ENCODE peak calls at places on chromosome 3, in six cellular contexts. One of them, this sample, is unnamed.
A peak's percentile ranks its signal among the peaks of the same experiment; 100 is the strongest.

GRCh38 chr3:63029326-63029725 is 154.1 kb upstream of the CADPS start:
- DNase-seq in fibroblast of lung: no peak
- DNase-seq in A549: no peak
- DNase-seq in coronary artery: no peak
- DNase-seq in K562: no peak
- DNase-seq in fibroblast of pulmonary artery: no peak
- DNase-seq in this sample: no peak

GRCh38 chr3:10396931-10397330 is 76.0 kb upstream of the SEC13 start:
- DNase-seq in fibroblast of lung: no peak
- DNase-seq in A549: no peak
- DNase-seq in coronary artery: no peak
- DNase-seq in K562: no peak
- DNase-seq in fibroblast of pulmonary artery: no peak
- DNase-seq in this sample: no peak

GRCh38 chr3:140077406-140077805 is 142.4 kb downstream of the CLSTN2 start:
- DNase-seq in fibroblast of lung: no peak
- DNase-seq in A549: no peak
- DNase-seq in coronary artery: no peak
- DNase-seq in K562: no peak
- DNase-seq in fibroblast of pulmonary artery: no peak
- DNase-seq in this sample: no peak

GRCh38 chr3:134446800-134447199 is 39.0 kb downstream of the ANAPC13 start:
- DNase-seq in fibroblast of lung: peak; percentile 79
- DNase-seq in A549: no peak
- DNase-seq in coronary artery: no peak
- DNase-seq in K562: no peak
- DNase-seq in fibroblast of pulmonary artery: peak; percentile 59
- DNase-seq in this sample: no peak

GRCh38 chr3:122964844-122965243 is 62.7 kb downstream of the SEMA5B start:
- DNase-seq in fibroblast of lung: no peak
- DNase-seq in A549: no peak
- DNase-seq in coronary artery: no peak
- DNase-seq in K562: no peak
- DNase-seq in fibroblast of pulmonary artery: no peak
- DNase-seq in this sample: no peak

GRCh38 chr3:197367081-197367780 is 68.8 kb upstream of the DLG1 start:
- DNase-seq in fibroblast of lung: peak; percentile 97
- DNase-seq in A549: peak; percentile 19
- DNase-seq in coronary artery: peak; percentile 62
- DNase-seq in K562: no peak
- DNase-seq in fibroblast of pulmonary artery: no peak
- DNase-seq in this sample: no peak

GRCh38 chr3:2706144-2706835 is 403.9 kb downstream of the IL5RA start:
- DNase-seq in fibroblast of lung: no peak
- DNase-seq in A549: no peak
- DNase-seq in coronary artery: no peak
- DNase-seq in K562: no peak
- DNase-seq in fibroblast of pulmonary artery: no peak
- DNase-seq in this sample: no peak

GRCh38 chr3:9028134-9028533 is 64.9 kb upstream of the RAD18 start:
- DNase-seq in fibroblast of lung: peak; percentile 77
- DNase-seq in A549: no peak
- DNase-seq in coronary artery: peak; percentile 83
- DNase-seq in K562: no peak
- DNase-seq in fibroblast of pulmonary artery: peak; percentile 86
- DNase-seq in this sample: peak; percentile 25

GRCh38 chr3:123105201-123106189 is 38.7 kb downstream of the PDIA5 start:
- DNase-seq in fibroblast of lung: no peak
- DNase-seq in A549: no peak
- DNase-seq in coronary artery: no peak
- DNase-seq in K562: no peak
- DNase-seq in fibroblast of pulmonary artery: no peak
- DNase-seq in this sample: no peak

GRCh38 chr3:60190073-60190472 is 1061.2 kb downstream of the FHIT start:
- DNase-seq in fibroblast of lung: peak; percentile 10
- DNase-seq in A549: no peak
- DNase-seq in coronary artery: no peak
- DNase-seq in K562: no peak
- DNase-seq in fibroblast of pulmonary artery: no peak
- DNase-seq in this sample: no peak

GRCh38 chr3:149494022-149494758 is 19.7 kb downstream of the TM4SF4 start:
- DNase-seq in fibroblast of lung: peak; percentile 55
- DNase-seq in A549: peak; percentile 72
- DNase-seq in coronary artery: no peak
- DNase-seq in K562: peak; percentile 60
- DNase-seq in fibroblast of pulmonary artery: peak; percentile 89
- DNase-seq in this sample: no peak

GRCh38 chr3:116148881-116149530 is 296.3 kb downstream of the LSAMP start:
- DNase-seq in fibroblast of lung: peak; percentile 74
- DNase-seq in A549: no peak
- DNase-seq in coronary artery: no peak
- DNase-seq in K562: no peak
- DNase-seq in fibroblast of pulmonary artery: peak; percentile 27
- DNase-seq in this sample: no peak

GRCh38 chr3:36597422-36597821 is 166.9 kb downstream of the DCLK3 start:
- DNase-seq in fibroblast of lung: peak; percentile 43
- DNase-seq in A549: peak; percentile 12
- DNase-seq in coronary artery: no peak
- DNase-seq in K562: no peak
- DNase-seq in fibroblast of pulmonary artery: peak; percentile 9
- DNase-seq in this sample: peak; percentile 7

GRCh38 chr3:42214064-42214463 is 51.9 kb downstream of the CCK start:
- DNase-seq in fibroblast of lung: no peak
- DNase-seq in A549: no peak
- DNase-seq in coronary artery: no peak
- DNase-seq in K562: no peak
- DNase-seq in fibroblast of pulmonary artery: no peak
- DNase-seq in this sample: no peak

GRCh38 chr3:156323466-156323865 is 203.1 kb downstream of the KCNAB1 start:
- DNase-seq in fibroblast of lung: no peak
- DNase-seq in A549: no peak
- DNase-seq in coronary artery: no peak
- DNase-seq in K562: no peak
- DNase-seq in fibroblast of pulmonary artery: peak; percentile 57
- DNase-seq in this sample: no peak

DNA sequence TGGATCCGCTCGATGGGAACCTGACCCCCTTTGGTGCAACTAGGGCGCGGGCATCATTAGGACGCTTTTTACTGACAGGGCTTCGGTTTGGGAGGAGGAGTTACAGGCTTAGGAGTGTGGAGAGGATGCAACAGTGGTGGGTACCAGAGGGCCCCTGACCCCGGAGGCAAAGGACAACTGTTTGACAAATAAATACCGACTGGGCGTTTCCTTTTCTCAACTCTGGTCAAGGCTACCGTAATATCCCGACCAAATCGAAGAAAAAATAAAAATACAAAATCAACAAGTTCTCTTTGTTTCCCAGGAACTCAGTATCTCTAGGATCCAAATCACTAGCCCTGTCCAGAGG is 349 bp upstream of the DGKG start:
- DNase-seq in fibroblast of lung: no peak
- DNase-seq in A549: peak; percentile 18
- DNase-seq in coronary artery: no peak
- DNase-seq in K562: no peak
- DNase-seq in fibroblast of pulmonary artery: no peak
- DNase-seq in this sample: no peak
- H3K4me3 ChIP-seq in fibroblast of lung: peak overlapping the region; percentile 40
- H3K4me3 ChIP-seq in A549: peak overlapping the region; percentile 48
- H3K4me3 ChIP-seq in coronary artery: peak overlapping the region; percentile 88
- H3K4me3 ChIP-seq in K562: no peak overlapping the region
- H3K4me3 ChIP-seq in fibroblast of pulmonary artery: no peak overlapping the region
- H3K4me3 ChIP-seq in this sample: no peak overlapping the region

DNA sequence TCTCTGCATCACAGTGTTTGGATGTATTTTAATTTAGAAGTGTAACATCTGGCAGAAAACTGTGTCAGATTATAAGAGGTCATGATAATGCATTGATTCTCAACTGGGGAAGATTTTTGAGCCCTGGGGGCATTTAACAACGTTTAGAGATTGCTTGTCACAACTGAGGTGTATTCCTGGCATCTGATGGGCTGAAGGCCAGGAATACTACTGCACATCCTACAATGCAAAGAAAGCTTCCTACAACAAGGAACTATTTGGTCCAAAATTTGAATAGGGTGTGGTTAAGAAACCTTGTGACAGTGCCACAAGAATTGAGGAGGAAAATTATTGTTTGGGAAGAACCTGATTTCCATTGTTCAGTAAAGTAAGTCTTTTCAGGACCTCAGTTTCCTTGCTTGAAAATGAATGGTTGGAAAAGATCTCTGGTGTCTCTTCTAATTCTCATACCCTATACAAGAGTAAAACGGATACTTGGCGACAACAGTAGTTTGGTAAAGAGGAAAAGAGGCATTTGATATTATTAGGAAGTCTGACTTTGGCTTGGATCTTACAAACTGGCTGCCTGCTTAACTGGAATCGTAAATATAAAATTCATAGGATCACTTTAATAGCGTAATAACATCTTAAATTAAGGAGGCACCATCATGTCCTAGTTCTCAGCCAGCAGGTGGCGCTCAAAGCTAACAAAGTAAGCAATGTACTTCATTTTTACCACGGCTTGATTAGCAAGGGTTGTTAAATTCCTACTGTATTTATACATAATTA is 4.3 kb downstream of the DAZL start:
- DNase-seq in fibroblast of lung: peak; percentile 70
- DNase-seq in A549: peak; percentile 44
- DNase-seq in coronary artery: no peak
- DNase-seq in K562: peak; percentile 60
- DNase-seq in fibroblast of pulmonary artery: peak; percentile 92
- DNase-seq in this sample: peak; percentile 39
- TF ChIP-seq CTCF in fibroblast of lung: peak; percentile 80
- TF ChIP-seq CTCF in A549: peak; percentile 97
- TF ChIP-seq CTCF in coronary artery: peak; percentile 75
- TF ChIP-seq CTCF in K562: peak; percentile 76
- TF ChIP-seq CTCF in fibroblast of pulmonary artery: peak; percentile 78
- TF ChIP-seq CTCF in this sample: peak; percentile 73

GRCh38 chr3:184738982-184739381 is 27.1 kb upstream of the MAGEF1 start:
- DNase-seq in fibroblast of lung: no peak
- DNase-seq in A549: no peak
- DNase-seq in coronary artery: peak; percentile 57
- DNase-seq in K562: no peak
- DNase-seq in fibroblast of pulmonary artery: no peak
- DNase-seq in this sample: no peak

GRCh38 chr3:184734903-184735630 is 23.2 kb upstream of the MAGEF1 start:
- DNase-seq in fibroblast of lung: no peak
- DNase-seq in A549: no peak
- DNase-seq in coronary artery: peak; percentile 35
- DNase-seq in K562: no peak
- DNase-seq in fibroblast of pulmonary artery: no peak
- DNase-seq in this sample: no peak

GRCh38 chr3:184738519-184738890 is 26.6 kb upstream of the MAGEF1 start:
- DNase-seq in fibroblast of lung: no peak
- DNase-seq in A549: no peak
- DNase-seq in coronary artery: no peak
- DNase-seq in K562: no peak
- DNase-seq in fibroblast of pulmonary artery: no peak
- DNase-seq in this sample: no peak

GRCh38 chr3:184737641-184738518 is 26.0 kb upstream of the MAGEF1 start:
- DNase-seq in fibroblast of lung: peak; percentile 76
- DNase-seq in A549: no peak
- DNase-seq in coronary artery: peak; percentile 59
- DNase-seq in K562: no peak
- DNase-seq in fibroblast of pulmonary artery: peak; percentile 76
- DNase-seq in this sample: no peak

DNA sequence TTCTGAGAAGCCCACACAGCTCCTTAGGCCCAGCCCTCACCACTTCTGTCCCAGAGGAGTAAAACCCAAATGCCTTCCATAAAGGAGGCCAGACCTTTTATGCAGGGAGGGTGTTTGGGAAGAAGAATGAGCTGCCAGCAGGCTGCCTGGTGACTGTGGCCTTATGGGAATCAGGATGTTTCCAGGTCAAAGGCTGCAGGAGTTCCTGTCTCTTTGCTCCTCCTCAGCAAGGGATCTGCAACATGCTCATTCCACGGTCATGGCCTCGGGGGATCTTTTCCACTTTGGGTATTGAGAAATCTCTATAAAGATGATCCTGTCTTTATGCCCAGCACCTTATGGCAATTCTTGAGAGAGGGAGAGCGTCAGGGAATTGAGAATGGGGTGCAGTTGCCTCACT is 25.2 kb upstream of the MAGEF1 start:
- DNase-seq in fibroblast of lung: no peak
- DNase-seq in A549: no peak
- DNase-seq in coronary artery: peak; percentile 2
- DNase-seq in K562: no peak
- DNase-seq in fibroblast of pulmonary artery: no peak
- DNase-seq in this sample: no peak
- H3K4me3 ChIP-seq in fibroblast of lung: no peak overlapping the region
- H3K4me3 ChIP-seq in A549: no peak overlapping the region
- H3K4me3 ChIP-seq in coronary artery: no peak overlapping the region
- H3K4me3 ChIP-seq in K562: no peak overlapping the region
- H3K4me3 ChIP-seq in fibroblast of pulmonary artery: no peak overlapping the region
- H3K4me3 ChIP-seq in this sample: no peak overlapping the region

DNA sequence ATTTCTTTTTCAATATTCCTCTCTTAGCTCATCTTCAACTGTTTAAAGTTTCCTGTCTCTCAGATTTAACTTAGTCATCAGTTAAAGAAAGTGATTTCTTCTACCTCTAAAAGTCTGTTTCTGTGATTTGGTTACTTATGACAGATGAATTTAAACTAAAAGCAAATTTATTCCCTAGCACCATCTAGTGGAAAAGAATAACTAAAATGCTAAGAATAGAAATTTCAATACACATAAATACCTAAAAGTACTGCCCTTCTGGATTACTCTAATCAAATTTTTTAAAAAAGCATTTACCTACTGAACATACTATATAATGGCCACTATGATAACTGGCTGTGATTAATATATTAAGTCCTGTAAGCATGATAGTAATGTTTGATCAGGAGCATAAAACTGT is 14.0 kb upstream of the ZCWPW2 start:
- DNase-seq in fibroblast of lung: no peak
- DNase-seq in A549: no peak
- DNase-seq in coronary artery: no peak
- DNase-seq in K562: no peak
- DNase-seq in fibroblast of pulmonary artery: peak; percentile 25
- DNase-seq in this sample: no peak
- TF ChIP-seq CTCF in fibroblast of lung: no peak
- TF ChIP-seq CTCF in A549: peak; percentile 37
- TF ChIP-seq CTCF in coronary artery: no peak
- TF ChIP-seq CTCF in K562: no peak
- TF ChIP-seq CTCF in fibroblast of pulmonary artery: peak; percentile 36
- TF ChIP-seq CTCF in this sample: no peak